ENCODE peak calls at places on chromosomes 6 and 20, in nine cellular contexts. L is GM23248, A is HCT116, Y is MM.1S, W is hepatocyte, Z is SK-N-SH, F is PC-3, N is OCI-LY7, K is GM23338. H is an unnamed sample.

GRCh38 chr6:168915242-168915641 is 338.4 kb downstream of the THBS2 start:
- DNase-seq in L (no peak), A (no peak), Y (no peak), W (peak), Z (no peak), F (no peak), N (no peak), K (no peak), H (no peak)

GRCh38 chr6:108650781-108651180 is 90.1 kb downstream of the FOXO3 start:
- DNase-seq in L (peak), A (no peak), Y (peak), W (no peak), Z (no peak), F (peak), N (no peak), K (no peak), H (no peak)

GRCh38 chr20:8662433-8662954 is 406.4 kb upstream of the PLCB4 start:
- DNase-seq in L (no peak), A (no peak), Y (no peak), W (no peak), Z (no peak), F (no peak), N (peak), K (no peak), H (peak)

GRCh38 chr6:13427838-13428527 is 59.4 kb downstream of the GFOD1 start:
- DNase-seq in L (no peak), A (no peak), Y (peak), W (no peak), Z (no peak), F (no peak), N (peak), K (peak), H (no peak)

GRCh38 chr6:32200711-32201475 is 8.4 kb upstream of the GPSM3 start:
- DNase-seq in L (no peak), A (no peak), Y (no peak), W (no peak), Z (no peak), F (no peak), N (no peak), K (no peak), H (no peak)

GRCh38 chr6:56770011-56770520 is 127.4 kb upstream of the DST start:
- DNase-seq in L (peak), A (no peak), Y (no peak), W (no peak), Z (peak), F (no peak), N (no peak), K (no peak), H (no peak)

GRCh38 chr20:33108641-33109040 is 29.2 kb downstream of the BPIFB4 start:
- DNase-seq in L (no peak), A (no peak), Y (no peak), W (no peak), Z (no peak), F (no peak), N (no peak), K (no peak), H (no peak)

GRCh38 chr6:20208687-20209378 is 3.4 kb downstream of the MBOAT1 start:
- DNase-seq in L (no peak), A (no peak), Y (no peak), W (no peak), Z (no peak), F (no peak), N (no peak), K (no peak), H (no peak)

GRCh38 chr6:63394656-63395308 is 75.0 kb upstream of the LGSN start:
- DNase-seq in L (no peak), A (no peak), Y (no peak), W (no peak), Z (no peak), F (no peak), N (no peak), K (no peak), H (no peak)

GRCh38 chr6:53828215-53828614 is 33.4 kb downstream of the LRRC1 start:
- DNase-seq in L (peak), A (no peak), Y (no peak), W (no peak), Z (no peak), F (no peak), N (no peak), K (no peak), H (no peak)

GRCh38 chr6:26183581-26184408 is 96.6 kb downstream of the HFE start:
- DNase-seq in L (peak), A (no peak), Y (peak), W (peak), Z (peak), F (no peak), N (no peak), K (peak), H (peak)

GRCh38 chr20:2210646-2211556 is 84.9 kb upstream of the TGM3 start:
- DNase-seq in L (peak), A (no peak), Y (no peak), W (peak), Z (no peak), F (peak), N (no peak), K (peak), H (peak)

GRCh38 chr6:41226752-41227151 is 1.4 kb upstream of the TREML4 start:
- DNase-seq in L (no peak), A (no peak), Y (no peak), W (no peak), Z (no peak), F (peak), N (no peak), K (no peak), H (no peak)

GRCh38 chr20:50308513-50309279 is 118.1 kb downstream of the CEBPB start:
- DNase-seq in L (peak), A (peak), Y (no peak), W (peak), Z (peak), F (peak), N (peak), K (peak), H (peak)

GRCh38 chr20:53751394-53752368 is 158.0 kb upstream of the ZNF217 start:
- DNase-seq in L (peak), A (no peak), Y (peak), W (no peak), Z (no peak), F (peak), N (peak), K (no peak), H (no peak)

DNA sequence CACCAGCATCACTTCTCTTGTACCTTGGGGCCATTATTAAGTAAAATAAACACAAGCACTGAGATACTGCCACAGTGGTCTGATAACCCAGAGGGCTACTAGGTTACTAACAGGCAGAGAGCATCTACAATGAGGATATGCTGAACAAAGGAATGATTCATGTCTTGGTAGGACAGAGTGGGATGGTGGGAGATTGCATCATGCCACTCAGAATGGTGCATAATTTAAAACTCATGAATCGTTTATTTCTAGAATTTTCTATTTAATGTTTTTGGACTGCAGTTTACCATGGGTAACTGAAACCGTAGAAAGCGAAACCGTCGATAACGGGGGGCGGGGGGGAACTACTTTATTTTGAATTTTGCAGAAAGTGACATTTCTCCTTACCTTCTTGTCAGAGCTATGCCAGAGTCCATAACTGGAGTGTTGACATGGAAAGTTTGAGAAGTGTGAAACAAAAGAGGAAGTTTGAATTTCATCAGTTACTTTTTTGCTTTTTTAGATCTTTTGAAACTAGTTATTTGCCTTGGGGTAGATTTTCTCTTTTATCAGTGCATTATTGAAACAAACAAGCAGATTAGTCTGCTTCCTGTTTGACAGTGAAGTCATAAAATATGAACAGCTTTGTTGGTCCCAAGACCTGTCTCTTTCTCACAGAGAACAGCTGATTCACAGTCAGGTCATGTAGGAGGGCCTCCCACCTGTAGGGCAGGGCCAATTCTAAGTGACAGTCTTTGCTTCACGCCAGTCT is 124.9 kb downstream of the KLHL32 start:
- DNase-seq in L (peak), A (no peak), Y (peak), W (peak), Z (no peak), F (no peak), N (peak), K (no peak), H (no peak)
- TF ChIP-seq EZH2phosphoT487 in L (no peak), A (no peak), Y (no peak), W (no peak), Z (no peak), F (no peak), N (no peak), K (no peak), H (no peak)

DNA sequence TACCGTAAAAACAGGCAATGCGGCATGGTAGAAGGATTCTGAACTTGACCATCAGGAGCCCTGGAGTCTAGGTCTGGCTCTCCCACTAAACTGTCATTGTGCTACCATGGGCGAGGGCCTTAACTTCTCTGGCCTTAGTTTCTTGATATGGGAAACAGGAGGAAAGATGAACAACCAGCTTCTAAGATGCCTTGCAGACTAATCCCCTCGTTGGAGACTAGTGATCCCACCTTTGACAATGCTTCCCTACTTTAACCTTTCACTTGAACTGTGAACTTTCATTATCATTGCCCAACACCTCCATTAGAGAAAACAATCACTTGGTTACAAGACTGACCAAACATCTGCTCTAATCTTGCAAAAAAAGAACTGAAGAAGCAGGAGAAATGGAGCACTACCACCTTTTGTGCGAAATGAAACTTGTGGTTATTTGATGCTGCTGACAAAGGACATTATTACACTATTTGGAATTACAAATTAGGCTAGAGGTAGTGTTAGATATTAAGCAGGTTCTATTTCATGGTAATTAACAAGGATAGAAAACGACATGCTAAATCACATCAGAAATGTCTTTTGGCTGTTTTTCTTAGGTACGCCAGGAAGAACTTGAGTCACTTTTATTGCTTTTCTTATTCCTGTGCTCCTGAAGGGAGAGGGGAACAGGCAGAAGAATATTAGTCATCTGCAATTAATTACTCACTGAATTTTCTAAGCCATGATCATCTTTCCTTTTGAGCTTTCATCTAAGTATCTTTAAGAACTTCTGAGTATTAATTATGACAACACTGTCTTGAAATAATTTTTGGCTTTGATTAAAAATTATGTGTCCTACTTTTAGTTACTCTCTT is 39.1 kb upstream of the ARHGAP18 start:
- DNase-seq in L (peak), A (peak), Y (peak), W (no peak), Z (no peak), F (peak), N (no peak), K (no peak), H (no peak)
- H2AFZ ChIP-seq in L (peak), A (peak), Y (peak), W (no peak), Z (peak), F (peak), N (peak), K (peak), H (no peak)

GRCh38 chr6:24477070-24477469 is 12.3 kb downstream of the GPLD1 start:
- DNase-seq in L (no peak), A (no peak), Y (no peak), W (no peak), Z (no peak), F (no peak), N (no peak), K (no peak), H (no peak)

GRCh38 chr6:24481449-24481848 is 7.9 kb downstream of the GPLD1 start:
- DNase-seq in L (no peak), A (no peak), Y (no peak), W (no peak), Z (no peak), F (no peak), N (no peak), K (no peak), H (no peak)

GRCh38 chr6:24476631-24477030 is 12.7 kb downstream of the GPLD1 start:
- DNase-seq in L (no peak), A (no peak), Y (no peak), W (no peak), Z (no peak), F (no peak), N (no peak), K (no peak), H (no peak)

GRCh38 chr6:24478903-24479302 is 10.5 kb downstream of the GPLD1 start:
- DNase-seq in L (no peak), A (no peak), Y (no peak), W (no peak), Z (no peak), F (no peak), N (no peak), K (no peak), H (no peak)

GRCh38 chr6:24480705-24481104 is 8.7 kb downstream of the GPLD1 start:
- DNase-seq in L (no peak), A (no peak), Y (no peak), W (no peak), Z (no peak), F (no peak), N (no peak), K (no peak), H (no peak)
- TF ChIP-seq EZH2phosphoT487 in L (no peak), A (no peak), Y (no peak), W (no peak), Z (no peak), F (no peak), N (no peak), K (no peak), H (no peak)

GRCh38 chr6:100228437-100229424 is 234.7 kb upstream of the MCHR2 start:
- DNase-seq in L (peak), A (peak), Y (peak), W (peak), Z (peak), F (peak), N (peak), K (peak), H (peak)
- H2AFZ ChIP-seq in L (peak), A (peak), Y (peak), W (peak), Z (peak), F (peak), N (peak), K (peak), H (peak)

DNA sequence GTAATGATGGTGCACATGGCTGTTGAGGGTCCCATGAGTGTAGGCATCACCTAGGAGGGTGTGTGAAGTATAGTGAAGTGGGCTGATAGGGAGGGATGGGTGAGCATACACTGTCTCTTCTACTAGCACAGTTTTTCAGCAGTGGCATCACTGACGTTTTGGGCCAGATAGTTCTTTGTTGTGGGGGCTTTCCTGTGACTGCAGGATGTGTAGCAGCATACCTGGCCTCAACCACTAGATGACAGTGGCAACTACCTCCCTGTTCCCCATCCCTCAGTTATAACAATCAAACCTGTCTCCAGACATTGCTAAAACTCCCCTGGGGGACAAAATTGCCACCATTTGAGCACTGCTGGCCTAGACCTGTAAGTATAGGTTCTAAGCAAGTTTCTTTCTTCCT is 239.0 kb downstream of the FOXC1 start:
- DNase-seq in L (no peak), A (no peak), Y (no peak), W (no peak), Z (no peak), F (no peak), N (no peak), K (no peak), H (no peak)
- TF ChIP-seq EZH2phosphoT487 in L (no peak), A (no peak), Y (no peak), W (no peak), Z (no peak), F (no peak), N (no peak), K (no peak), H (no peak)

DNA sequence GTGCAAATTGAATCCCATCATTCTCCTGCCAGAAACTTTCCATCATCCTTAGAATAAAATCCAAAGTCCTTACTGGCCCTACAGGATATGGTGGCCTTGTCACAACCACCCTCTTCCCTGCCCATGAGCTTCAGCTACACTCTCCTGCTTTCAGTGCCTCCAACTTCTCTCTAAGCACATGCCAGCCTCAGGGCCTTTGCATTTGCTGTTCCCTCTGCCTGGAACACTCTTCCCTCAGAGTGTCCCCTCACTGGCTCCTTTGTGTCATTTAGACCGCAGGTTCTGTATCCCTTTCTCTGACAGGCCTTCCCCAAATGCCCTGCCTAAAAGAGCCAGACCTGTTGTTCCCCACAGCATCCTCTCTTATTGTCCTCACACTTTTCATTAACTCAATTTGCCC is 18.2 kb downstream of the HCK start:
- DNase-seq in L (no peak), A (no peak), Y (no peak), W (no peak), Z (no peak), F (no peak), N (no peak), K (no peak), H (no peak)
- H2AFZ ChIP-seq in L (no peak), A (no peak), Y (no peak), W (no peak), Z (no peak), F (no peak), N (peak), K (peak), H (peak)

GRCh38 chr20:36847710-36848040 is 28.3 kb upstream of the TLDC2 start:
- DNase-seq in L (peak), A (no peak), Y (no peak), W (no peak), Z (no peak), F (no peak), N (no peak), K (no peak), H (no peak)

GRCh38 chr20:36847009-36847709 is 28.8 kb upstream of the TLDC2 start:
- DNase-seq in L (peak), A (no peak), Y (no peak), W (peak), Z (no peak), F (no peak), N (no peak), K (no peak), H (peak)

GRCh38 chr20:36848677-36849076 is 27.3 kb upstream of the TLDC2 start:
- DNase-seq in L (no peak), A (no peak), Y (no peak), W (no peak), Z (no peak), F (no peak), N (no peak), K (no peak), H (no peak)

GRCh38 chr20:36849333-36850065 is 26.4 kb upstream of the TLDC2 start:
- DNase-seq in L (no peak), A (no peak), Y (no peak), W (no peak), Z (no peak), F (no peak), N (peak), K (no peak), H (no peak)

DNA sequence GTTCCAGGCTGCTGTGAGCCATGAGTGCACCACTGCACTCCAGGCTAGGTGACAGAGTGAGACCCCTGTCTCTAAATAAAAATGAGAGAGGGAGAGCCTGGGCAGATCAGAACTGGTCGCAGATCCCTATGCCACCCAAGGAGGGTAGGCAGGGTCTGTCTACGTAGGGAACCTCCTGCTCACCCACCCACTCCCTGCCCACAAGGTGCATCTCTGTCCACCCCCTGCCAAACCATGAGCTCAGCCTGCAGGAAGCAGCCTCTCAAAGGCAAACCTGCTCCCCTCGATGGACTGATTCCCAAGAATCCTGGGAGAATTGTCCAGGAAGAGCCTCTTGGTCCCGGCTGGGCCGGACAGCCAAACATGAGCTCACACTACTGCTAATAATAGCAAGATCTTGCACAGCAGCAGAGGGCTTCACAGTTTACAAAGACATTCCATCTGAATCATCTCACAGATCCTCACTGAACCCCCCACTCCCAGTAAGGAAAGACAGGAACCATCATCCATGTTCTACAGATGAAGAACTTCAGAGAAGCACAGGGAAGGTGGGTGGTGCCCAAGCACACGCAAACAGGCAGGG is 27.8 kb upstream of the TLDC2 start:
- DNase-seq in L (peak), A (no peak), Y (no peak), W (peak), Z (no peak), F (no peak), N (no peak), K (no peak), H (no peak)
- TF ChIP-seq EZH2phosphoT487 in L (no peak), A (no peak), Y (no peak), W (no peak), Z (no peak), F (no peak), N (no peak), K (no peak), H (no peak)

DNA sequence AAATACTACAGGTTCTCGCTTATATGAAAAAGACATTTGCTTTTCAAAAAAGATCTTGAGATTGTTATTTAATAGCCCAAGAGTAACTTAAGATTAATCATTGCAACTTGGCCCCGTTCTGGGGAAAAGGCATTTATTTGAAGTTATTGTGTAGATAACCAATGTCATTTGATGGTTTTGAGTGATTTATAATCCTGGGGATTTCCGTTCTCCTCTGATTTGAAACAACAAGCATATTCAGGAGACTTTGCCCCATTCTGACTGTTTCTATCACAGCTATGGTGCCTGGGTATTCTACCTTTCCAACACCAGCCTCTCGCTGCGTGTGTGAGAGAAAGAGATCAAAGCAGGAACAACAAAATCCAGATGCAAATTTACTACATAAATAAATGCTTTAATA is 198.0 kb upstream of the FOXQ1 start:
- DNase-seq in L (no peak), A (no peak), Y (no peak), W (no peak), Z (no peak), F (no peak), N (no peak), K (no peak), H (no peak)
- H2AFZ ChIP-seq in L (no peak), A (no peak), Y (no peak), W (no peak), Z (no peak), F (no peak), N (no peak), K (no peak), H (no peak)

DNA sequence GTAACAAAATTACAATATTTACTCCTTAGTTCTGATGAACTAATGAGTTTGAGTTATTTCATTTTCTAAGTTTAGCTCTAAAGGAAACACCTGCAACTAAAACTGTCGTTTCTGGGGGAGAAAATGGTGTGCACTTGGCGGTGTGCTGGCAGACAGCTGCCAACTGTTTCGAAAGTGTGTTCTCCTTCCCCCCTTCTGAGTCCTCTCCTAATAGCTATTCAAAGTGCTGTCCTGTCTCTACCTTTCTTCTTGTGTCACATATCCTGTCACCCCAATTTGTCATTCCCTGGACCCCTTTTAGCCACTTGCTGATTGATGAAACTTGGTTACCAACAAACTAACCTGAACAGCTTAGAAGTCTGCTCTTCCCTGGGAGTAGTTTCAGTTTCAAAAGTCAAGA is 4.9 kb upstream of the UBE2J1 start:
- DNase-seq in L (no peak), A (no peak), Y (peak), W (no peak), Z (no peak), F (no peak), N (peak), K (no peak), H (no peak)
- TF ChIP-seq EZH2phosphoT487 in L (no peak), A (no peak), Y (no peak), W (no peak), Z (no peak), F (no peak), N (no peak), K (no peak), H (no peak)